ENCODE peak calls at places on chromosomes 2 and 18, in four cellular contexts. One of them, this sample, is unnamed.

GRCh38 chr2:18178736-18179349 is 300.4 kb downstream of the KCNS3 start:
- DNase-seq in T-helper 9 cell: no peak
- DNase-seq in pons: peak
- DNase-seq in epithelial cell of prostate: no peak
- DNase-seq in this sample: peak

GRCh38 chr2:237863102-237863511 is 3.7 kb downstream of the RAMP1 start:
- DNase-seq in epithelial cell of prostate: no peak
- DNase-seq in pons: no peak
- DNase-seq in T-helper 9 cell: no peak
- DNase-seq in this sample: no peak

GRCh38 chr2:161146996-161147395 is 13.2 kb upstream of the TANK start:
- DNase-seq in pons: no peak
- DNase-seq in epithelial cell of prostate: no peak
- DNase-seq in T-helper 9 cell: no peak
- DNase-seq in this sample: no peak

GRCh38 chr2:164710252-164710633 is 89.0 kb upstream of the GRB14 start:
- DNase-seq in epithelial cell of prostate: no peak
- DNase-seq in pons: no peak
- DNase-seq in T-helper 9 cell: no peak
- DNase-seq in this sample: no peak

GRCh38 chr18:45251236-45251635 is 364.0 kb upstream of the SLC14A2 start:
- DNase-seq in T-helper 9 cell: no peak
- DNase-seq in pons: no peak
- DNase-seq in epithelial cell of prostate: no peak
- DNase-seq in this sample: no peak

GRCh38 chr2:98985905-98986666 is 50.1 kb upstream of the CRACDL start:
- DNase-seq in T-helper 9 cell: no peak
- DNase-seq in pons: no peak
- DNase-seq in epithelial cell of prostate: peak
- DNase-seq in this sample: no peak

GRCh38 chr18:76823166-76823539 is 796 bp downstream of the ZNF236 start:
- DNase-seq in pons: no peak
- DNase-seq in epithelial cell of prostate: no peak
- DNase-seq in T-helper 9 cell: no peak
- DNase-seq in this sample: no peak

GRCh38 chr2:72864500-72864899 is 22.7 kb upstream of the SPR start:
- DNase-seq in epithelial cell of prostate: no peak
- DNase-seq in pons: no peak
- DNase-seq in T-helper 9 cell: no peak
- DNase-seq in this sample: no peak

GRCh38 chr18:5943514-5943913 is 48.2 kb upstream of the TMEM200C start:
- DNase-seq in pons: peak
- DNase-seq in T-helper 9 cell: no peak
- DNase-seq in epithelial cell of prostate: no peak
- DNase-seq in this sample: peak

GRCh38 chr18:8865934-8866333 is 160.6 kb downstream of the MTCL1 start:
- DNase-seq in epithelial cell of prostate: no peak
- DNase-seq in T-helper 9 cell: no peak
- DNase-seq in pons: no peak
- DNase-seq in this sample: no peak

GRCh38 chr18:51251625-51252024 is 54.1 kb upstream of the MEX3C start:
- DNase-seq in T-helper 9 cell: no peak
- DNase-seq in epithelial cell of prostate: no peak
- DNase-seq in pons: no peak
- DNase-seq in this sample: no peak

GRCh38 chr2:11079131-11079824 is 76.0 kb upstream of the SLC66A3 start:
- DNase-seq in T-helper 9 cell: no peak
- DNase-seq in epithelial cell of prostate: no peak
- DNase-seq in pons: no peak
- DNase-seq in this sample: no peak

This sample was measured in SK-N-MC.